ENCODE peak calls at places on chromosome X, in six cellular contexts. L is suprapubic skin, V is H1, P is A549, R is ovary, A is heart left ventricle. F is an unnamed sample.

GRCh38 chrX:9566150-9566621 is 101.3 kb downstream of the TBL1X start:
- DNase-seq in L (no peak), V (no peak), P (peak), R (peak), A (peak), F (no peak)

GRCh38 chrX:28178206-28178605 is 197.0 kb upstream of the DCAF8L1 start:
- DNase-seq in L (no peak), V (no peak), P (no peak), R (no peak), A (no peak), F (no peak)

GRCh38 chrX:151801980-151802379 is 67.4 kb downstream of the CNGA2 start:
- DNase-seq in L (no peak), V (no peak), P (peak), R (no peak), A (no peak), F (no peak)

GRCh38 chrX:7159132-7159861 is 11.3 kb upstream of the PUDP start:
- DNase-seq in L (no peak), V (no peak), P (no peak), R (no peak), A (no peak), F (no peak)

GRCh38 chrX:45811307-45811706 is 610.6 kb upstream of the DIPK2B start:
- DNase-seq in L (no peak), V (no peak), P (no peak), R (no peak), A (no peak), F (peak)

GRCh38 chrX:16848541-16848940 is 21.6 kb downstream of the RBBP7 start:
- DNase-seq in L (no peak), V (no peak), P (no peak), R (no peak), A (no peak), F (no peak)

GRCh38 chrX:19576742-19577141 is 61.4 kb upstream of the MAP3K15 start:
- DNase-seq in L (no peak), V (no peak), P (no peak), R (no peak), A (no peak), F (no peak)

GRCh38 chrX:133473451-133473850 is 58.2 kb upstream of the GPC4 start:
- DNase-seq in L (no peak), V (no peak), P (no peak), R (no peak), A (no peak), F (no peak)

GRCh38 chrX:12319012-12319519 is 180.8 kb downstream of the FRMPD4 start:
- DNase-seq in L (no peak), V (no peak), P (no peak), R (no peak), A (no peak), F (no peak)

GRCh38 chrX:43283187-43283586 is 372.9 kb upstream of the MAOA start:
- DNase-seq in L (no peak), V (no peak), P (no peak), R (no peak), A (no peak), F (no peak)

GRCh38 chrX:140503714-140504351 is 1.0 kb downstream of the SOX3 start:
- DNase-seq in L (no peak), V (peak), P (no peak), R (no peak), A (no peak), F (peak)

GRCh38 chrX:45472968-45473367 is 272.3 kb upstream of the DIPK2B start:
- DNase-seq in L (no peak), V (no peak), P (no peak), R (no peak), A (no peak), F (no peak)

GRCh38 chrX:25442501-25442900 is 426.7 kb upstream of the ARX start:
- DNase-seq in L (no peak), V (no peak), P (no peak), R (no peak), A (no peak), F (no peak)

GRCh38 chrX:47169726-47170515 is 23.7 kb upstream of the UBA1 start:
- DNase-seq in L (peak), V (no peak), P (no peak), R (no peak), A (peak), F (no peak)

GRCh38 chrX:154354013-154354412 is 20.4 kb downstream of the FLNA start:
- DNase-seq in L (no peak), V (no peak), P (no peak), R (no peak), A (no peak), F (no peak)

GRCh38 chrX:131521824-131522223 is 22.1 kb upstream of the OR13H1 start:
- DNase-seq in L (no peak), V (no peak), P (no peak), R (no peak), A (no peak), F (no peak)

GRCh38 chrX:131778269-131779218 is 234.7 kb downstream of the OR13H1 start:
- DNase-seq in L (no peak), V (no peak), P (peak), R (peak), A (peak), F (no peak)

GRCh38 chrX:1422135-1422465 is 30.2 kb upstream of the SLC25A6 start:
- DNase-seq in L (no peak), V (no peak), P (no peak), R (no peak), A (no peak), F (no peak)

GRCh38 chrX:65551489-65552339 is 17.1 kb upstream of the LAS1L start:
- DNase-seq in L (no peak), V (no peak), P (no peak), R (no peak), A (no peak), F (no peak)

GRCh38 chrX:141662781-141663180 is 35.8 kb downstream of the SPANXD start:
- DNase-seq in L (no peak), V (no peak), P (no peak), R (no peak), A (no peak), F (no peak)

GRCh38 chrX:34879361-34879760 is 63.2 kb upstream of the FAM47B start:
- DNase-seq in L (no peak), V (no peak), P (no peak), R (no peak), A (no peak), F (no peak)

GRCh38 chrX:17081535-17081934 is 135.1 kb downstream of the REPS2 start:
- DNase-seq in L (no peak), V (no peak), P (no peak), R (no peak), A (no peak), F (peak)

GRCh38 chrX:148457279-148457678 is 43.1 kb upstream of the AFF2 start:
- DNase-seq in L (no peak), V (no peak), P (no peak), R (no peak), A (no peak), F (no peak)

GRCh38 chrX:126550816-126551215 is 1.8 kb downstream of the DCAF12L1 start:
- DNase-seq in L (no peak), V (no peak), P (no peak), R (no peak), A (no peak), F (no peak)

GRCh38 chrX:128691872-128692271 is 639.7 kb upstream of the ACTRT1 start:
- DNase-seq in L (no peak), V (no peak), P (no peak), R (no peak), A (no peak), F (no peak)

GRCh38 chrX:79409657-79410056 is 42.5 kb upstream of the ITM2A start:
- DNase-seq in L (no peak), V (no peak), P (no peak), R (no peak), A (no peak), F (no peak)

GRCh38 chrX:24294619-24295018 is 19.2 kb downstream of the SUPT20HL2 start:
- DNase-seq in L (no peak), V (peak), P (no peak), R (peak), A (no peak), F (no peak)

GRCh38 chrX:8845060-8845459 is 43.9 kb upstream of the FAM9A start:
- DNase-seq in L (no peak), V (no peak), P (peak), R (no peak), A (no peak), F (no peak)

GRCh38 chrX:102968216-102968615 is 31.1 kb downstream of the RAB40AL start:
- DNase-seq in L (no peak), V (no peak), P (no peak), R (no peak), A (no peak), F (no peak)

GRCh38 chrX:18886344-18887161 is 97.4 kb downstream of the PHKA2 start:
- DNase-seq in L (peak), V (peak), P (peak), R (peak), A (peak), F (peak)

GRCh38 chrX:96182366-96182765 is 502.3 kb upstream of the DIAPH2 start:
- DNase-seq in L (no peak), V (no peak), P (no peak), R (peak), A (no peak), F (peak)

GRCh38 chrX:17692709-17693346 is 44.5 kb upstream of the SCML1 start:
- DNase-seq in L (no peak), V (no peak), P (no peak), R (no peak), A (no peak), F (no peak)

GRCh38 chrX:65706041-65706828 is 38.8 kb downstream of the MSN start:
- DNase-seq in L (no peak), V (no peak), P (peak), R (no peak), A (peak), F (no peak)

DNA sequence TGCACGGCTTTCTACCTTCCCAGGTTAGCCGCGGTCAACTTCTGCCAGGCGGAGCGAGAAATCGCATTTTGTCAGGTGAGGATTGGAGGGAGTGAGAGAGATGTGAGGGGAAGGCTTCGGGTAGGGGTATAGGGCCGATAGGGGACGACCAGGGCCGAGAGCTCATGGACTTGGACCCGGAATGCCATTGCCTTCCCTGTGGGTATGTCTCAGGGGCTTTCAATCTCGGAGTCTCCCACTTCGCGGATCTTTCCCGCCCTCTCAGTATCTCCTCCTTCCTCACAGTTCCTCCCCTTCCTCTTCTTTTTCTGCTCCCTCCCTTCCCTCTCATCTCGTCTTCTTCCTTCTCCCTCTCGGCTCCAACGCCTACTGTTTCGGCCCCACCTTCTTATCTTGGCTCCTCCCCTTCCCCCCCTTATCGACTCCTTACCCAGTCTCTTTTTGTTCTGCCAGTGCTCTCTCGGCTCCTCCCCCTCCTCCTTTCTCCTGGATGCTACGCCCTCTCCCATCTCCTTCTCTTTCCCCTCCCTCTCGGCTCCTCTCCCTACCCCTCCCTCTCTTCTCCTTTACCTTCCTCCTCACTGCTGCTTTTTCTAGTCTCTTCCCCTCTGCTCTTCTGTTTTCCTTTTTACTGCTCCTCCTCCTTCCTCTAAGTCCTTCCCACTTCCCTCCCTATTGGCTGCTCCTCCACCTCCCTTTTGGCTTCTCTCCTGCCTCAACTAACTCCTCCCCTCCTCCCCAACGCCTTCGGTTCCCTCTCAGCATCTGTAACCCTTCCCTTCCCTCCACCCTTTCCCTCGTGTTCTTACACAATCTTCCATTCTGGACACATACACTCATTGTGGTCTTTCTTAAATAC is 29.4 kb upstream of the RBMX start:
- DNase-seq in L (peak), V (peak), P (peak), R (peak), A (peak), F (peak)
- TF ChIP-seq POLR2A in L (no peak), V (peak), P (peak), R (peak), A (no peak), F (peak)

DNA sequence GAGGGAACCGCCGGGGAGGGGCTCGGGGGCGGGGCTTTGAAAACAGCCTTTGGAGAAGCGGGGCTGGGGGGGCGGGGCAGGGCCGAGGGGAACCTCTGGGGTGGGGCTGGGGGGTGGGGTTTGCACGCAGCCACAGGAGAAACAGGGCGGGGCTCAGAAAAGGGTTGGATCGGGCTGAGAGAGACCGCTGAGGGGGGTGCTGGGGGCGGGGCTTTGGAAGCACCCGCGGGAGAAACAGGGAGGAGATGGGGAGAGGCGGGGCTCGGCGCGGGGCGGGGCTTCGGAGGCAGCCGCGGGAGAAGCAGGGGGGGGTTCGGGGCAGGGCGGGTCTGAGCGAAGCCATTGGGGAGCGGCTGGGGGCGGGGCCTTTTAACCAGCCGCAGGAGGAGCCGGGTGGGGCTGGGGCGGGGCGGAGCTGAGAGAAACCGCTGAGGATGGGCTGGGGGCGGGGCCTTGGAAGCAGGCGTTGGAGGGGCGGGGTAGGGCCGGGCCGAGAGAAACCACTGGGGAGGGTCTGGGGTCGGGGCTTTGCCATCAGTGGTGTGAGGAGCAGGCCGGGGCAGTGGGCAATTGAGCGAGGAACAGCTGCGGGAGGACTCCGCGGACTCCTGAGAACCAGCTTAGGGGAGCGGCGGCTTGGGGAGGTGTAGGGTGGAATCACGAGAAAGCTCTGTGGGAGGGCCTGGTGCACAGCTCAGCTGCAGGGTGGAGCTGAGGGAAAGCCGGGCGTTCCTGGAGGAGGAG is 1.2 kb upstream of the EOLA2 start:
- DNase-seq in L (peak), V (peak), P (peak), R (peak), A (peak), F (peak)
- TF ChIP-seq POLR2A in L (peak), V (no peak), P (no peak), R (peak), A (no peak), F (no peak)

DNA sequence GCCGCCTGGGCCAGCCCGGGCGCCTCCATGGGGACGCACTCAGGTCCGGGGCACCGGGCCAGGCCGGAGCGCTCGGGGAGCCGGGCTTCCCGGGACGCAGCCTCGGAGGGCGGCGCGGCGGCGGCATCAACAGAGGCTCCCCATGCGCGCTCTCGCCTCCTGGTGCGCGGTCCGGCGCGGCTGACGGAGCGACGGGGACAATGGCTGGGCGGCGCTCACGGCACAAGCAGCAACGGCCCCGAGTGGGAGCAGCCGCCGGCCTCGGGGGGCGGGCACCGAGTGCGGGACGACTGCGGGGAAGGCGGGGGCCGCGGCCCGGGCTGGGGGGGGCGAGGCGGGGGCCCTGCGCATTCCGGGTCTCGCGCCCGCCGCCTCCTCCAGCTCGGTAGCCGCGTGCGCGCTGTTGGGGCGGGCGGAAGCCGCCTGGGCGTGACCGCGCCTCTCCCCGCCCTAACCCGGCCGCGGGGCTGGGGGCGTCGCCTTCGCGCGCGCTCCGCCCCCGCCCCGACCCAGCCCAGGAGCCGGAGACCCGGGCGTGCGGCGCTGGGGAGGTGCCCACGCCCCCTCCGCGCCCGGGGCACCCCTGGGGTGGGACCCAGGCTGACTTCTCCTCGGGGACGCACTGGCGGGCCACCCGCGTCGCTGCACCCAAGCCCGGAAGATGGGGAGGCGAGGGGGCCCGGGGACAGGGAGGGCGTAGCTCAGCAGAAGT is at the start of gene PRKX:
- DNase-seq in L (no peak), V (peak), P (peak), R (peak), A (peak), F (peak)
- TF ChIP-seq POLR2A in L (peak), V (no peak), P (peak), R (no peak), A (no peak), F (peak)

DNA sequence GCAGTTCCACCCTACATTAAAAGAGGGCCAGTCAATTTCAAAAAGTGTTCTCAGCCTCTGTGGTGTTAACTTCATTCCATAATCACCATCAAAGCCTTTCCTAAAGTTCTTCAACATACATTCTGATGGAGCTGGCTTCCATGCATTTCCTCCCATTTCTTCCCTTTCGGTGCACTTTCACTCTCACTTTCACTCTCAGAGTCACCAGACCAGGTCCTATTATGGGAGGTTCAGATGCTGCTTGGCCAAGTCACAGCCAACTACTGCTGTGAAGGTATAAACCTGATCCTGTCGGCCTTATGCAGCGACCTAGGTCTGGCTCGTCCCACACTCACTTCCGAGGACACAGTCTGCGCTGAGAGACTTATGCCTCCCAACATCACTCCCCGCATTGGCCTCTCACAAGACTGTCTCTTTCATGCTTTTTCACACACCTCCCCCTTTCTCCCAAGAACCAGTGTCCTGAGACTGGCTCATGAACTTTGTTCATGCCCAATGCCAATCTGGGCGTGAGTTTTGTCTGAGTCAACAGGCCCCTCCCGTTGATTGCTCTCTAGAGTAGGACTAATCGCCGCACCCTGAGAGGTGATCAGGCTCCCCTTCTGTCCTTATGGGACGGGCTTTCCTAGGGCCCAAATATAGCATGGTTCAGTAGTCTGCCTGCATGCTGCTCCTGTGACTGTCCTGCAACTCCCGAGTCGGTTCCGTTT is 60.8 kb upstream of the XAGE1B start:
- DNase-seq in L (no peak), V (no peak), P (no peak), R (no peak), A (no peak), F (no peak)
- TF ChIP-seq POLR2A in L (no peak), V (no peak), P (no peak), R (no peak), A (no peak), F (no peak)

DNA sequence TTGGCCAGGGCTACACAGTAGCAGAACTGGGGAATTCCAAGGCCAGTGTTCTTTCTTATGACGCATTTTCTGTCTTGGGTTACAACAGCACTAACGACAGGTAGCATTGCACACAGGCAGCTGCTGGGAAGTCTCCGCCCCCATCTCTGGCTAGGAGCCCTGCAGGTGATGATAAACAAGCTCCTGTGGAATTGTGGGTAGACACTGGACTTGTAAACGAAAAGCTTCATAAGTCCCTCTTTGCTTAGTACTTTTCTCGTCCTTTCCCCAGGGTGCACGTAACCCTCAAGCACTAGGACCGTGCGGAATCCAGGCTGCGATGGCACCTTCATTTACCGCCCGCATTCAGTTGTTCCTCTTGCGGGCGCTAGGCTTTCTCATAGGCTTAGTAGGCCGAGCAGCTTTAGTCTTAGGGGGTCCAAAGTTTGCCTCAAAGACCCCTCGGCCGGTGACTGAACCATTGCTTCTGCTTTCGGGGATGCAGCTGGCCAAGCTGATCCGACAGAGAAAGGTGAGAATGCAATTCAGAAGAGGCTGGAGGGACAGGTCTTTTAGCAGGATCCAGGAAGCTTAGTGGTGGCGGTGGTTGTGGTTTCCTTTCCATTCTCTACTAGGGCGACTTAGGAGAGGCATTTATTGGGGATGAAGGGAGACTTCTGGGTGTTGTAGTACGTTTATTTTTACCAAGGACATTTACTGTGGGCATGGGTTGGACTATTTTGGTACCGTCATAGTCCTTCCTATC is at the start of gene FAAH2:
- DNase-seq in L (no peak), V (peak), P (peak), R (no peak), A (no peak), F (peak)
- TF ChIP-seq POLR2A in L (no peak), V (peak), P (no peak), R (no peak), A (no peak), F (no peak)

DNA sequence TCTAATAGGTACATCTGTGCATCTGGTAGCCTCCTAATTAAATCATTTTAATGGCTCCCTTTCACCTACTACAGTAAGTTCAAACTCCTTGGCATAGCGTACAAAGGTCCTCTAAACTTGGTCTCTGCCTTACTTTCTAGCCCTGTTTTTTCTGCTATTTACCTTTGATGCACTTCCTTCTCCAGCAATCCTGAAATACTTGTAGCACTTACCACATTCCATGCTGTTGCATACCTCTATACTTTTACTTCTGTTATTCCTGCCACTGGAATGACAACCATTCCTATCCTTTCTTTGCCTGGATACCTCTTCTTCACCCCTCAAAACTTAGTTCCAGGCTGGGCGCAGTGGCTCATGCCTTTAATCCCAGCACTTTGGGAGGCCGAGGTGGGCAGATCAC is 56.6 kb upstream of the LHFPL1 start:
- DNase-seq in L (no peak), V (no peak), P (no peak), R (no peak), A (no peak), F (no peak)
- TF ChIP-seq POLR2A in L (no peak), V (no peak), P (no peak), R (no peak), A (no peak), F (no peak)